ENCODE peak calls at places on chromosomes 1 and 21, in four cellular contexts. One of them, this sample, is unnamed.

GRCh38 chr1:24452922-24453481 is 37.4 kb downstream of the NIPAL3 start:
- DNase-seq in HepG2: no peak
- DNase-seq in K562: no peak
- DNase-seq in GM12878: no peak
- DNase-seq in this sample: no peak

GRCh38 chr21:43864806-43865470 is at the start of gene AGPAT3:
- DNase-seq in GM12878: no peak
- DNase-seq in K562: peak
- DNase-seq in HepG2: no peak
- DNase-seq in this sample: no peak

GRCh38 chr1:12296623-12297022 is 66.8 kb downstream of the VPS13D start:
- DNase-seq in HepG2: no peak
- DNase-seq in K562: no peak
- DNase-seq in GM12878: peak
- DNase-seq in this sample: no peak

GRCh38 chr1:9384751-9385245 is 92.1 kb downstream of the SPSB1 start:
- DNase-seq in HepG2: no peak
- DNase-seq in GM12878: no peak
- DNase-seq in K562: peak
- DNase-seq in this sample: no peak

GRCh38 chr1:25204797-25205441 is 27.4 kb downstream of the SYF2 start:
- DNase-seq in HepG2: peak
- DNase-seq in K562: peak
- DNase-seq in GM12878: no peak
- DNase-seq in this sample: no peak

GRCh38 chr1:116537439-116537838 is 33.4 kb downstream of the CD58 start:
- DNase-seq in K562: peak
- DNase-seq in GM12878: no peak
- DNase-seq in HepG2: no peak
- DNase-seq in this sample: no peak

GRCh38 chr1:41365772-41366427 is 4.7 kb downstream of the FOXO6 start:
- DNase-seq in HepG2: no peak
- DNase-seq in GM12878: peak
- DNase-seq in K562: no peak
- DNase-seq in this sample: peak

GRCh38 chr1:246181244-246181643 is 325.8 kb downstream of the SMYD3 start:
- DNase-seq in GM12878: no peak
- DNase-seq in HepG2: no peak
- DNase-seq in K562: no peak
- DNase-seq in this sample: no peak

GRCh38 chr1:109792056-109792831 is 28.5 kb upstream of the EPS8L3 start:
- DNase-seq in GM12878: no peak
- DNase-seq in K562: peak
- DNase-seq in HepG2: peak
- DNase-seq in this sample: peak

DNA sequence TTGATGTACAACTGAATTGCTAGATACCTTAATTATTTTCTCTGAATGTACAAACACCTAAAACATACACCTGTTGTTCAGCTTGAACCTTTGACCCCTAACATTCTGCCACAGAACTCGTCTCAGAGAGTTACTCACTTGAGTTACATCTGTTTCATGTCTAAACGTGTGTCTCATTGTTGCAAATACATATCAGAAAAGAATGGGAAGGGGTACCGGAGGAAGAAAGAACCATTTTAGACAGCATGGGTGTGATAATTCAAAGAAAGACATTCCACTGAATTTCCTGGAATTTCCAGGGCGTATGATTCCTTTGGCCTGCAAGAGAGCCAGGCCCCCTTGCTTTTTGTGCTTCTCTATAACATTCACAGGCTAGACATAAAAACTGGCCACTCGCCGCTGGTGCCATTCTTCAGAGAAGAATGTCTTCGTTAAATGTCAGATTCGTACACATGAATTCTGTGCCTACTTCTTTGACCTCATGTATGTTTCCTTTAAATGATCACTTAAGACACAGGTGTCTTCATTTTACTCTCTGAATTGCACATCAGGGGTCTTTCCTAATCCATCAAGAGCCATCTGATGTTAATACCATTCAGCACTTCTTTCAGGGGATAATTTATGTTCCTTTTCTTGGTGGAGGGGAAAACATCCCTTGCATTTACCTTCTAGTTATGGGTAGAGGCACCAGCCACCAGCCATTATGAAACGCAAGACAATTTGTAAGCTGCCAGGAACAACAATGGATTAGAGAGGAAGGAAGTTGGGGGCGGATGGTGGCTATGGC is 12.7 kb downstream of the ATF3 start:
- DNase-seq in GM12878: no peak
- DNase-seq in HepG2: no peak
- DNase-seq in K562: no peak
- DNase-seq in this sample: no peak
- TF ChIP-seq NR2C2 in GM12878: no peak
- TF ChIP-seq NR2C2 in HepG2: no peak
- TF ChIP-seq NR2C2 in K562: no peak
- TF ChIP-seq NR2C2 in this sample: no peak

GRCh38 chr1:42737257-42737656 is 2.8 kb downstream of the CLDN19 start:
- DNase-seq in GM12878: peak
- DNase-seq in HepG2: no peak
- DNase-seq in K562: no peak
- DNase-seq in this sample: no peak
- TF ChIP-seq NR2C2 in GM12878: no peak
- TF ChIP-seq NR2C2 in HepG2: no peak
- TF ChIP-seq NR2C2 in K562: no peak
- TF ChIP-seq NR2C2 in this sample: no peak

DNA sequence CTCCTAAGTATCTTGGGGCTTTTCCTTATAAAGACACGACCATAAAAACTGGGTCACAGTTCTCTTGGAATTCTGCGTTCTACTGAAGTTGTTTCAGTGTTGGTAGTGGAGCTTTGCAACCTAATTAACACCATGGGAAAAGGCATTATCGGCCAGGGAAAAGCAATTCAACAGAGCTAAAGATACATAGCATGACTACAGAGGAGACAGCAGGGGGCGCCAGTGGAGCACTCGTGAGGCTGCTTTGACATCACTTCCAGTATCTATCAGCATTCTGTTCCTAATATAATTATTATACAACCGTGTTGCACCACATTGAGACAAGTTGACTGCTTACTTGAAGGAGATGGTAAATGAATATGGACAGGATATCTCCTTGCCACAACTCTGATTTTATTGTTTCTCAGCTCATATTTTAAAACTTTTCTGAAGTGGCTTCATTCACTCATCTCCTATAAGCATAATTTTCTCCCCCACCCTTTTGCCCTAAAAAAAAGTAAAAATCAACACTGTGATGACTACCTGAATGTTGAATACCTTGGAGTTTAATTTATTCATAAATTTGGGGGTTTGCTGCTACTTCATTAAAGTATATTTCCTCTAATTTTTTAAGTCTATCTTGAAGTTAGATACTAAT is 39.4 kb downstream of the ZP4 start:
- DNase-seq in HepG2: peak
- DNase-seq in K562: peak
- DNase-seq in GM12878: no peak
- DNase-seq in this sample: peak
- TF ChIP-seq NR2C2 in HepG2: no peak
- TF ChIP-seq NR2C2 in K562: no peak
- TF ChIP-seq NR2C2 in GM12878: no peak
- TF ChIP-seq NR2C2 in this sample: no peak

DNA sequence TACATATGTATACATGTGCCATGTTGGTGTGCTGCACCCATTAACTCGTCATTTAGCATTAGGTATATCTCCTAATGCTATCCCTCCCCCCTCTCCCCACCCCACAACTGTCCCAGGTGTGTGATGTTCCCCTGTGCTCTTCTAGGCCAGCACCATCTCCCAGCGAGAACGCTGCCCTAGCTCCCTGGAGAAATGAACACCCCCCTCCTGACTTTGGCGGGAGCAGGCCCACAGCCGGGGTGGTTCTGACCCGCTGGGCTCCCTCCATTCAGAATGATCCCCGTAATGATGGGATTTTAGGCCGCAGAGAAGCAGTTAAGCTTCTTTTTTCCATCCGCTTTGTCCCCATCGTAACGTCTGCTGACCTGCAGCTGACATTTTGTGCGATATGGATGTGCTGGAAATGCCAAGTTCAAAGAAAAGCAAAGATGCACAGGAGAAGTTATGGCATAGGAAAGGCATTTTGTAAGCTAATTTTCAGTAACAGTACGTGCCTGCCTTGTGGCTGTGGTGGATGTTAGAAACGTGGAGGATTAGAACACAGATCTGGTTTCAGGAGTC is 39.3 kb downstream of the ELK4 start:
- DNase-seq in K562: no peak
- DNase-seq in HepG2: no peak
- DNase-seq in GM12878: no peak
- DNase-seq in this sample: no peak
- TF ChIP-seq NR2C2 in K562: no peak
- TF ChIP-seq NR2C2 in HepG2: no peak
- TF ChIP-seq NR2C2 in GM12878: no peak
- TF ChIP-seq NR2C2 in this sample: no peak

This sample was measured in WTC11.